ENCODE peak calls at places on chromosomes 3 and 15, in eight cellular contexts. B, K, J, R, E, G, L and A are unnamed samples.
A peak's percentile ranks its signal among the peaks of the same experiment; 100 is the strongest.

GRCh38 chr3:152960684-152961083 is 125.8 kb downstream of the P2RY1 start:
- DNase-seq in B (peak; percentile 10), K (peak; percentile 47), J (no peak), R (no peak), E (no peak), G (no peak), L (no peak), A (no peak)

GRCh38 chr15:90730290-90730689 is 13.1 kb downstream of the BLM start:
- DNase-seq in B (no peak), K (no peak), J (no peak), R (no peak), E (no peak), G (no peak), L (no peak), A (no peak)

GRCh38 chr3:152339881-152340505 is 71.3 kb downstream of the MBNL1 start:
- DNase-seq in B (no peak), K (no peak), J (no peak), R (no peak), E (no peak), G (no peak), L (no peak), A (no peak)

GRCh38 chr3:12948891-12949711 is 107.7 kb upstream of the RPL32 start:
- DNase-seq in B (no peak), K (no peak), J (no peak), R (peak; percentile 32), E (no peak), G (no peak), L (no peak), A (peak; percentile 48)

GRCh38 chr3:16085884-16086608 is 88.4 kb upstream of the GALNT15 start:
- DNase-seq in B (no peak), K (no peak), J (no peak), R (no peak), E (no peak), G (no peak), L (no peak), A (no peak)

GRCh38 chr3:190326930-190327329 is 4.7 kb upstream of the CLDN1 start:
- DNase-seq in B (no peak), K (no peak), J (no peak), R (no peak), E (no peak), G (no peak), L (no peak), A (peak; percentile 60)

GRCh38 chr3:81728766-81729544 is 32.5 kb downstream of the GBE1 start:
- DNase-seq in B (no peak), K (no peak), J (no peak), R (no peak), E (no peak), G (no peak), L (no peak), A (peak; percentile 61)

GRCh38 chr3:13071695-13072094 is 1.5 kb downstream of the IQSEC1 start:
- DNase-seq in B (no peak), K (no peak), J (no peak), R (no peak), E (no peak), G (no peak), L (no peak), A (no peak)

GRCh38 chr3:190084983-190085382 is 35.7 kb downstream of the P3H2 start:
- DNase-seq in B (no peak), K (no peak), J (no peak), R (no peak), E (no peak), G (no peak), L (no peak), A (no peak)

GRCh38 chr15:74172751-74173544 is 562 bp upstream of the ISLR start:
- DNase-seq in B (no peak), K (no peak), J (peak; percentile 61), R (no peak), E (no peak), G (no peak), L (peak; percentile 34), A (peak; percentile 39)

GRCh38 chr3:73624363-73625123 is at the start of gene PDZRN3:
- DNase-seq in B (no peak), K (no peak), J (peak; percentile 82), R (no peak), E (peak; percentile 86), G (no peak), L (no peak), A (peak; percentile 82)

GRCh38 chr3:14216257-14217048 is 37.8 kb downstream of the LSM3 start:
- DNase-seq in B (peak; percentile 32), K (peak; percentile 39), J (peak; percentile 85), R (no peak), E (peak; percentile 86), G (no peak), L (no peak), A (no peak)

GRCh38 chr15:86016750-86017149 is 62.9 kb upstream of the AGBL1 start:
- DNase-seq in B (no peak), K (no peak), J (no peak), R (no peak), E (no peak), G (no peak), L (no peak), A (no peak)

GRCh38 chr15:86010398-86010797 is 69.3 kb upstream of the AGBL1 start:
- DNase-seq in B (no peak), K (no peak), J (no peak), R (no peak), E (no peak), G (no peak), L (no peak), A (no peak)

GRCh38 chr15:86006546-86006945 is 73.1 kb upstream of the AGBL1 start:
- DNase-seq in B (no peak), K (no peak), J (no peak), R (no peak), E (no peak), G (no peak), L (no peak), A (no peak)

GRCh38 chr15:86009727-86010126 is 69.9 kb upstream of the AGBL1 start:
- DNase-seq in B (no peak), K (no peak), J (no peak), R (no peak), E (no peak), G (no peak), L (no peak), A (no peak)

DNA sequence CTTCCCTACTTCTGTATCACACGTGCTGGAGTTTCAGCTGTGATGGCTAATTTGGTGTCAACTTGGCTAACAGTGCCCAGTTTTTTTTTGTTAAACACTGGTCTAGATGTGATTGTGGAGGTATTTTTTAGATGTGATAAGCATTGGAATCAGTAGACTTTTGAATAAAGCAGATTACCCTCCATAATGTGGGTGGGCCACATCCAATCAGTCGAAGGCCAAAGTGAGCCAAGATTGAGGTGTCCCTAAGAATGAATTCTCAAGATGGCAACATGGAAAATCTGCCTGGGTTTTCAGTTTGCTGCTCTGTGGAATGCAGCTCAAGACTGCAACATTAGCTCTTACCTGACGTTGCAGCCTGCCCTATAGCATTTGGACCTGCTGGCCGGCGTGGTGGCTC is 68.8 kb upstream of the AGBL1 start:
- DNase-seq in B (no peak), K (no peak), J (no peak), R (no peak), E (no peak), G (no peak), L (no peak), A (no peak)
- TF ChIP-seq RAD21 in B (no peak), K (no peak), J (no peak), R (no peak), E (no peak), G (no peak), L (no peak), A (no peak)

GRCh38 chr3:107429330-107430181 is 52.3 kb downstream of the CCDC54 start:
- DNase-seq in B (peak; percentile 92), K (peak; percentile 56), J (peak; percentile 82), R (peak; percentile 67), E (peak; percentile 81), G (no peak), L (peak; percentile 58), A (peak; percentile 87)
- TF ChIP-seq RAD21 in B (peak; percentile 71), K (peak; percentile 39), J (peak; percentile 46), R (peak; percentile 74), E (peak; percentile 82), G (peak; percentile 57), L (peak; percentile 62), A (peak; percentile 80)

GRCh38 chr3:187739125-187739560 is 6.1 kb downstream of the BCL6 start:
- DNase-seq in B (no peak), K (no peak), J (no peak), R (no peak), E (peak; percentile 76), G (no peak), L (no peak), A (no peak)
- TF ChIP-seq RAD21 in B (no peak), K (no peak), J (no peak), R (no peak), E (no peak), G (no peak), L (no peak), A (no peak)

GRCh38 chr3:127915937-127916480 is 977 bp downstream of the KBTBD12 start:
- DNase-seq in B (no peak), K (no peak), J (no peak), R (no peak), E (no peak), G (no peak), L (no peak), A (no peak)

GRCh38 chr3:127920738-127921137 is 5.7 kb downstream of the KBTBD12 start:
- DNase-seq in B (no peak), K (no peak), J (no peak), R (no peak), E (no peak), G (no peak), L (no peak), A (no peak)

GRCh38 chr3:127914584-127914983 is 448 bp upstream of the KBTBD12 start:
- DNase-seq in B (no peak), K (no peak), J (no peak), R (no peak), E (no peak), G (no peak), L (no peak), A (no peak)

GRCh38 chr3:127911421-127911931 is 3.6 kb upstream of the KBTBD12 start:
- DNase-seq in B (no peak), K (no peak), J (no peak), R (no peak), E (no peak), G (no peak), L (no peak), A (no peak)

DNA sequence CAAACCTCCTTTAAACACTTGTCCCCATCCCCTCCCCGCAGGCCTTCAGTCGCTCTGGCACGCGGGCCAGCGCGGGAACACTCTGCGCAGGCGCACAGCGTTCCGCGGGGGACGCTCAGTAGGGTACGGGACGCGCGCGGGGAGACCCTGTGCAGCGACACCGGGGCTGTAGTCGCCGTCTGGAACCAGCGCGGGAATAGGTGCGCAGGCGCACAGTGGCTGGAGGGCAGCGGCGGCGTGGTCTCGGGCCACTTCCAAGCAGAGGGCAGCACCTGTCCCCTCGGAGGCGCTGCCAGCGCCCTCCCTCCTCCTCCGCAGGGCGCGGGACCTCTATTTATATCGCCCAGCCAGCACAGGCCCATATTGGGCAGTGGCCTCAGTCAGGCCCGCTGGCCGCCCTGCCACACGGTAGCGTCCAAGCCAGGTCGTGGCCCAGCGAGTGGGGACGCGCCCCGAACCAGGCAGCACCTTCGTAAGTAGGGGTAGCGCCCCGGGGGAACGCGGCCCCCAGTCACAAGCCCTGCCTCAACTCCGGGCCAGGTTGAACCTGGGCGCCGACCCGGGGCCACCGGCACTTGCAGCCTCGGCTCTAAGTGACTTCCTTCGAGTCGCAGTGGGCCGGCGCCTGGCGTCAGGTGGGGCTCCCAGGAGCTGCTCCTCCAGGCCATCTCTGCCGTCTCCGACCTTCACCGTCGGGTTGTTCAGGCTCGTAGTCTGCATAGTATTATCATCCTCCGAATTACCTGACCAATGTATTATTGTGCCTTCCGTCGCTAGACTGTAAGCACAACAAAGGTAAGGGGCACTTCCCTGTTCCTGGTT is at the start of gene KBTBD12:
- DNase-seq in B (no peak), K (no peak), J (no peak), R (no peak), E (peak; percentile 73), G (no peak), L (no peak), A (no peak)
- TF ChIP-seq RAD21 in B (no peak), K (no peak), J (no peak), R (no peak), E (no peak), G (no peak), L (no peak), A (no peak)